ENCODE peak calls at places on chromosome 7, in five cellular contexts. L, W, P, F and G are unnamed samples.

GRCh38 chr7:139823855-139824670 is 5.0 kb upstream of the TBXAS1 start:
- DNase-seq in L (peak), W (peak), P (no peak), F (no peak), G (peak)

GRCh38 chr7:139574618-139575337 is 51.3 kb downstream of the CLEC2L start:
- DNase-seq in L (no peak), W (no peak), P (no peak), F (no peak), G (no peak)

GRCh38 chr7:158419238-158419785 is 168.3 kb downstream of the PTPRN2 start:
- DNase-seq in L (no peak), W (no peak), P (no peak), F (no peak), G (no peak)

GRCh38 chr7:137695942-137696341 is 150.8 kb downstream of the DGKI start:
- DNase-seq in L (no peak), W (no peak), P (no peak), F (no peak), G (no peak)

GRCh38 chr7:106600569-106601373 is 60.2 kb downstream of the CCDC71L start:
- DNase-seq in L (no peak), W (peak), P (no peak), F (no peak), G (no peak)

GRCh38 chr7:47091141-47091540 is 490.8 kb downstream of the TNS3 start:
- DNase-seq in L (peak), W (peak), P (no peak), F (no peak), G (peak)

GRCh38 chr7:149827089-149827981 is 10.8 kb upstream of the ZNF862 start:
- DNase-seq in L (no peak), W (no peak), P (peak), F (no peak), G (no peak)

GRCh38 chr7:74289660-74290589 is 718 bp downstream of the CLIP2 start:
- DNase-seq in L (peak), W (no peak), P (peak), F (peak), G (no peak)

GRCh38 chr7:100584677-100585510 is 1.0 kb downstream of the LRCH4 start:
- DNase-seq in L (peak), W (peak), P (peak), F (no peak), G (peak)

GRCh38 chr7:18290223-18290622 is 205.3 kb upstream of the HDAC9 start:
- DNase-seq in L (no peak), W (no peak), P (no peak), F (peak), G (no peak)

GRCh38 chr7:29988391-29989256 is 977 bp downstream of the SCRN1 start:
- DNase-seq in L (peak), W (peak), P (peak), F (peak), G (peak)

GRCh38 chr7:141874787-141875186 is 33.5 kb upstream of the PRSS37 start:
- DNase-seq in L (no peak), W (no peak), P (no peak), F (no peak), G (no peak)

GRCh38 chr7:85564861-85565630 is 378.2 kb upstream of the SEMA3D start:
- DNase-seq in L (no peak), W (no peak), P (no peak), F (no peak), G (peak)

GRCh38 chr7:154441811-154442210 is 389.6 kb downstream of the DPP6 start:
- DNase-seq in L (no peak), W (no peak), P (no peak), F (no peak), G (no peak)

GRCh38 chr7:128017880-128018845 is 13.1 kb downstream of the LRRC4 start:
- DNase-seq in L (peak), W (peak), P (peak), F (no peak), G (peak)

GRCh38 chr7:13984831-13985685 is 4.4 kb downstream of the ETV1 start:
- DNase-seq in L (no peak), W (no peak), P (no peak), F (no peak), G (no peak)

GRCh38 chr7:158388072-158388471 is 199.6 kb downstream of the PTPRN2 start:
- DNase-seq in L (no peak), W (no peak), P (no peak), F (no peak), G (no peak)

GRCh38 chr7:2719007-2719406 is 31.0 kb downstream of the AMZ1 start:
- DNase-seq in L (no peak), W (no peak), P (peak), F (peak), G (no peak)

GRCh38 chr7:2718703-2718965 is 30.6 kb downstream of the AMZ1 start:
- DNase-seq in L (no peak), W (no peak), P (no peak), F (no peak), G (no peak)

GRCh38 chr7:2716906-2717292 is 28.9 kb downstream of the AMZ1 start:
- DNase-seq in L (no peak), W (no peak), P (no peak), F (no peak), G (no peak)

GRCh38 chr7:2717293-2717904 is 29.4 kb downstream of the AMZ1 start:
- DNase-seq in L (peak), W (no peak), P (peak), F (no peak), G (peak)

DNA sequence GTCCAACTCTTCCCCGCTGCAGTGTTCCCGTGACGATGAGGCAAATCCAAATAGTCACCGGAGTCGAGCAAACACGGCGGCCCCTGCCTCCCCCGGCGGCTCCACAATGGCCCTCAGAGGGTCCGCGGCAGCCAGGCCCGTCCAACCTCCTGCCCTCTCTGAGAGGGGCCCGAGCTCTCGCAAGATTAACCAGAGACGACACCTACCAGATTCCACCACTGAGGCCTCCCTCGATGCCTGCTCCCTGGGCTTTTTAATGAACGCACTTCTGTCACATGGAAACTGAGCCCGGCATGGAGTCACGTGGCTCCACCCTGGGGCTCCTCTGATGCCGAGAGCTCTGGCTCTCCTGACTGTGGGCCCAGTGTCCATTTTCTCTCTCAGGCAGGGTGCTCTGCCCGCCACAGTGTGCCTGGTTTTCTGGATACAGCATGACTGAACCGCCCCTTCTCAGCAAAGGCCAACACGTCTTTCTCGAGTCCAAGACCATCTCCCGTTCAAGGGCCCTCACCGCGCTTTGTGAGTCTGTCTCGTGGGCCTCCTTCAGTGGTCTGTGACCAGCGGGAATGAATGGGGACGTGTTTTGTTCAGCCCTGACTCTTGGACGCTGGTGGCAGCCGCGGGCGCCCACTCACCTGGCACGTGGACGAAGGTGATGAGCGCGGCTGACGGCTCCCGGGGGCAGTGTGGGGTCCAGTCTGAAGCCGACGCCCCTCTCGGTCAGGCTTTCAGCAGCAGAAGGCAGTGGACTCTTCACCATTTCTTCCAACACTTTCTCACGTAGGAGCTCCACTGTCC is 30.1 kb downstream of the AMZ1 start:
- DNase-seq in L (no peak), W (no peak), P (peak), F (no peak), G (no peak)
- H3K4me3 ChIP-seq in L (no peak), W (no peak), P (no peak), F (no peak), G (no peak)

GRCh38 chr7:5426226-5426475 is 2.5 kb upstream of the TNRC18 start:
- DNase-seq in L (peak), W (peak), P (no peak), F (no peak), G (peak)
- H3K4me3 ChIP-seq in L (peak), W (peak), P (peak), F (no peak), G (peak)

DNA sequence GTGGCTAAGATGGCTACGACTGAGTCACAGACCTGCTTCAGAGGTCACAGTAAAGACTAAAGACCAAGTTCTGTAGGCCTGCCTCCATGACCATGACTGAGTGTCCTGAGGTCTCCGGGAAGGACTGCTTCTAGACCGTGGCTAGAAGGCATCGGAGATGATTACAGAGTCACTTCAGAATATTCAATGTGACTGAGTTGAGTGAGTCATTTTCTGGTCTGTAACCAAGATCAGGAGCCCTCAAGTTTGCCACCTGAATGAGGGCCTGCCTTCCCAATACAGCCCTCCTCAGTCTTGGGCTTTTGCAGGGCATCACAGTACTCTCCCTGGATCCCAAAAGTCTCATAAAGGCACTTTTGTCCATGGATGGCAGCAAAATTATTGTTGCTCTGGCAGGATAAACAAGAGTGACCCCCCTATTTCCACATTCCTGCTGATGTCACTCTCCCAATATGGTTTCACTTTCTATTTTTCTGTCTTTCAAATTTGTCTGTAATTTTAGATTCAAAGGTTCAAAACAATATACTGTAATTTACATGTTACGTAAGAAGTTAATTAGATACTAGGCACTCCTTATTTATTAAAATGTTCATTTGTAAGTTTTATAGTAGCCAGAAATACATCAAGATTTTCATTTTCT is 47.7 kb upstream of the ZNF92 start:
- DNase-seq in L (no peak), W (no peak), P (no peak), F (no peak), G (no peak)
- H3K4me3 ChIP-seq in L (no peak), W (no peak), P (no peak), F (no peak), G (no peak)

GRCh38 chr7:66099551-66100407 is 14.9 kb upstream of the CRCP start:
- DNase-seq in L (peak), W (peak), P (no peak), F (peak), G (peak)
- H3K4me3 ChIP-seq in L (peak), W (peak), P (no peak), F (peak), G (peak)

GRCh38 chr7:39353615-39354376 is 212.4 kb upstream of the YAE1 start:
- DNase-seq in L (peak), W (peak), P (peak), F (no peak), G (no peak)
- H3K4me3 ChIP-seq in L (no peak), W (no peak), P (peak), F (no peak), G (no peak)

DNA sequence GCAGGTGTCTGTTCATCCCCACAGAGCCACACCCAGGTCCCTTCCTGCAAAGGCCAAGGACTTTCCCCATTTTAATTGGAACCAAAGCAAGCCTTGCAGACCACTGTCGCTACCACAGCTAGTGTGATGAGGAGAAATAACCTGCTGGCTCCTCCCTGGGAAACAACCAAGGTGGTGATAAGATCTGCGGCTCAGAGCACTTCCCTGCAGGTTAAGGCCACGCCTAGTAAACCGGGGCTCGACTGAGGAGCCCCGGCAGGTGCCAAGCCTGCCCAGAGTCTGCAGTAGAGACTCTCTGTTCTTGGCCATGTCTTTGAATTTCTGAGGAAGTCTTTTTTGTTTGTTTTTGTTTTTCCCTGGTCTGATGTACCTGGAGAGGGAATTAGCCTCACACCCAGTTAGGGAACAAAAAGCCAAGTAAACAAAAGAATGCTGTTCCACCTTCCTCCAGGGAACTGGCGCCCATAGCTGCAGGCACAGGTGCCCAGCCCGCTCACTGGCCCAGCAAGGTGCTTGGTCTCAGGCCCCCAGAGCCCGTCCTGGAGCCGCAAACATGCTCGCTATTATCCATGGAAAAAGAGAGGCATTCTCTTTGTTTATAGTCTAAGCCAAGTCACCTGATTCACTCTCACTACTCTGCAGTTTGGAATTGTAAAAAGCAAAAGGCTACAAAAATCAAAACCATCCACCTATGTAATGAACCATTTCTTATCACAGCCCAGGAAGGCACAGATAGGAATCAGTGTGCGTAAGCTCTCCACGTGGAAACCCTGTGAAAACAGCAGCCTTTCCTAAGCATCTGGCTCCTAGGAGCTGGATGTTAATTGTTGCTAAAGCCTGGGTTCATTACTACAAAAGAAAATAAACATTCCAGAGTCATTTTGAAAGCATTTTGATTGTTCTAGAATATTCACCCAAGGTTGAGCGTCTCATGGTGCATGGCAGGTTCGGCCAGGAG is 2.7 kb downstream of the GPR146 start:
- DNase-seq in L (no peak), W (no peak), P (peak), F (peak), G (no peak)
- H3K4me3 ChIP-seq in L (no peak), W (no peak), P (no peak), F (peak), G (no peak)

GRCh38 chr7:27156508-27156898 is at the start of gene HOXA7:
- DNase-seq in L (no peak), W (no peak), P (peak), F (no peak), G (no peak)

GRCh38 chr7:27158436-27159277 is 2.2 kb upstream of the HOXA7 start:
- DNase-seq in L (no peak), W (no peak), P (no peak), F (no peak), G (no peak)

GRCh38 chr7:27157717-27158431 is 1.4 kb upstream of the HOXA7 start:
- DNase-seq in L (no peak), W (no peak), P (no peak), F (no peak), G (no peak)

GRCh38 chr7:27155816-27156507 is 513 bp downstream of the HOXA7 start:
- DNase-seq in L (no peak), W (no peak), P (no peak), F (no peak), G (no peak)

GRCh38 chr7:27156901-27157716 is 634 bp upstream of the HOXA7 start:
- DNase-seq in L (no peak), W (no peak), P (no peak), F (no peak), G (peak)
- H3K4me3 ChIP-seq in L (no peak), W (no peak), P (no peak), F (no peak), G (peak)

GRCh38 chr7:135789956-135790355 is 41.3 kb upstream of the FAM180A start:
- DNase-seq in L (no peak), W (no peak), P (no peak), F (no peak), G (peak)

GRCh38 chr7:135790371-135790977 is 41.9 kb upstream of the FAM180A start:
- DNase-seq in L (no peak), W (no peak), P (no peak), F (no peak), G (peak)

GRCh38 chr7:135792334-135792733 is 43.7 kb upstream of the FAM180A start:
- DNase-seq in L (no peak), W (no peak), P (no peak), F (no peak), G (no peak)

GRCh38 chr7:135792866-135793265 is 44.3 kb upstream of the FAM180A start:
- DNase-seq in L (no peak), W (no peak), P (no peak), F (no peak), G (no peak)

DNA sequence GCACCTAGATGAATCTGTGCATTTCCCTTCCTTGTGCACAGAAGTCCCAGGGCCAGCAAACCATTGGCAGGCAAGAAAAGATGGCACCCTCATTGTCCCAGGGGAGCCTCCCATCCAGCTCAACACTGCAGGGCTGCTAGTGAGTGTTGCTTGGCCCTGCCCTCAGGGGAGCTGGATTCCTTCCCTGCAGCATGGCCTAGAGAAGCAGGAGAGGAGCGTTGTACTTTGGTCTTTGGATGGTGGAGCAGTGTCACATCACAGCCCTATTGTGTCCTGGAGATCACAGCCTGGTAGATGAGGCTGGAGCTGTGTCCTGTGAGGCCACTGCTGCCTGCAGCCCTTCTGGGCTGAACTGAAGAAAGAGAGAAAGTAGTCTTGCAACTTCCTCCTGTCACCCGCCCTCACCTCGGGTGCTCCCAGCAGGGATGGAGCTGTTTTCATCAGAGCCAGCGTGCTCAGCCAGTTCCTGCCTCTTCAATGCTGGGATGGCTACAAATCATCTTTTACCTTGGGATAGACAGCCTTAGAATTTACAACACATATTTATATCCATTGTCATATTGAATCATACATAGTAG is 43.0 kb upstream of the FAM180A start:
- DNase-seq in L (no peak), W (no peak), P (no peak), F (no peak), G (no peak)
- H3K4me3 ChIP-seq in L (no peak), W (no peak), P (no peak), F (no peak), G (no peak)

GRCh38 chr7:133654547-133654946 is 401.7 kb downstream of the EXOC4 start:
- DNase-seq in L (no peak), W (no peak), P (no peak), F (no peak), G (no peak)
- H3K4me3 ChIP-seq in L (no peak), W (no peak), P (no peak), F (no peak), G (no peak)